ENCODE peak calls at places on chromosomes 13 and 19, in seven cellular contexts. U, I, W, Q, H, R and T are unnamed samples.

GRCh38 chr19:50639121-50640112 is at the start of gene SYT3:
- DNase-seq in U (peak), I (peak), W (peak), Q (no peak), H (peak), R (no peak), T (no peak)

GRCh38 chr19:55114566-55115145 is 2.8 kb downstream of the PPP1R12C start:
- DNase-seq in U (no peak), I (no peak), W (no peak), Q (no peak), H (no peak), R (no peak), T (no peak)

GRCh38 chr13:47897411-47898050 is 103.5 kb downstream of the SUCLA2 start:
- DNase-seq in U (no peak), I (peak), W (no peak), Q (no peak), H (no peak), R (peak), T (no peak)

GRCh38 chr13:108270442-108270841 is 924 bp downstream of the TNFSF13B start:
- DNase-seq in U (no peak), I (no peak), W (no peak), Q (no peak), H (peak), R (no peak), T (no peak)

GRCh38 chr13:111972261-111972780 is 94.6 kb upstream of the SOX1 start:
- DNase-seq in U (no peak), I (no peak), W (no peak), Q (no peak), H (no peak), R (no peak), T (no peak)

GRCh38 chr19:53772943-53773342 is 51.2 kb downstream of the NLRP12 start:
- DNase-seq in U (peak), I (peak), W (peak), Q (peak), H (peak), R (peak), T (no peak)

GRCh38 chr13:110447058-110447511 is 114.4 kb downstream of the RAB20 start:
- DNase-seq in U (no peak), I (no peak), W (no peak), Q (no peak), H (no peak), R (no peak), T (no peak)

GRCh38 chr13:113216165-113217056 is 7.0 kb downstream of the CUL4A start:
- DNase-seq in U (peak), I (peak), W (no peak), Q (no peak), H (peak), R (peak), T (no peak)

GRCh38 chr13:98327326-98328314 is 150.6 kb upstream of the RNF113B start:
- DNase-seq in U (no peak), I (peak), W (no peak), Q (no peak), H (peak), R (no peak), T (no peak)

GRCh38 chr19:28482221-28482620 is 730.7 kb downstream of the UQCRFS1 start:
- DNase-seq in U (no peak), I (peak), W (peak), Q (no peak), H (no peak), R (peak), T (no peak)

GRCh38 chr19:18110833-18111232 is 13.3 kb downstream of the MAST3 start:
- DNase-seq in U (peak), I (no peak), W (peak), Q (no peak), H (no peak), R (no peak), T (no peak)

GRCh38 chr19:43330726-43331434 is 22.6 kb upstream of the CD177 start:
- DNase-seq in U (no peak), I (no peak), W (no peak), Q (no peak), H (no peak), R (no peak), T (no peak)
- H3K27ac ChIP-seq in U (no peak), I (no peak), W (no peak), Q (no peak), H (no peak), R (no peak), T (no peak)

GRCh38 chr19:16573296-16573695 is 1.1 kb upstream of the SLC35E1 start:
- DNase-seq in U (no peak), I (no peak), W (no peak), Q (no peak), H (no peak), R (no peak), T (no peak)
- H3K27ac ChIP-seq in U (peak), I (peak), W (peak), Q (no peak), H (peak), R (peak), T (peak)

DNA sequence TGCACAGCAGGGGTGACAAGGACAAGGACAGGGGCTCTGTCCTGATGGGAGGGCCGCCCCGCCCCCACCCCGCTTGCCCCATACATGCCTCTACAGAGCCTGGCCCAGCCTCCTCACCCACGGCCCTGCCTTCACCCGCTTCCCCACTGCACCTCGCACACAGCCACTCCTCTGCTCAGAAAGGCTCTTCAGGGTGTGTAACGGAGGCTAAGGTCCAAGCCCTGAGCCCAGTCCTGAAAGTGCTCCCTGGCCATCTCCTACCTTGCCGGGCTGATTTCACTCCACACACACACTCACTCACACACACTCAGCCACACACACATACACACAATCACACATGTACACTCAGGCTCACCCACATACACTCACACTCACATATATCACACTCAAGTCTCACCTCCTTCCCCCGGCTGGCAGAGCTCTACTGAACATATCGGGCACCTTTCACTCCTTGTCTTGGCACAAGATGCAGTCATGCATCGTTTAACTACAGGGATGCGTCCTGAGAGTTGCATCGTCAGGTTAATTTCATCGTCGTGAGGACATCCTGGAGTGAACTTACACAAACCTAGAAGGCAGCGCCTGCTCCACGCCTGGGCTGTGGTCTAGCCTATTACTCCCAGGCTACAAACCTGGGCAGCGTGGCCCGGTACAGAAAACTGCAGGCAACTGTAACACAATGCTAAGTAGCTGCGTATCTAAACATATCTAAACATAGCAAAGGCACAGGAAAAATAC is 13.2 kb downstream of the EPS15L1 start:
- DNase-seq in U (no peak), I (no peak), W (no peak), Q (no peak), H (no peak), R (no peak), T (no peak)
- H3K27ac ChIP-seq in U (no peak), I (peak), W (peak), Q (no peak), H (no peak), R (no peak), T (no peak)

DNA sequence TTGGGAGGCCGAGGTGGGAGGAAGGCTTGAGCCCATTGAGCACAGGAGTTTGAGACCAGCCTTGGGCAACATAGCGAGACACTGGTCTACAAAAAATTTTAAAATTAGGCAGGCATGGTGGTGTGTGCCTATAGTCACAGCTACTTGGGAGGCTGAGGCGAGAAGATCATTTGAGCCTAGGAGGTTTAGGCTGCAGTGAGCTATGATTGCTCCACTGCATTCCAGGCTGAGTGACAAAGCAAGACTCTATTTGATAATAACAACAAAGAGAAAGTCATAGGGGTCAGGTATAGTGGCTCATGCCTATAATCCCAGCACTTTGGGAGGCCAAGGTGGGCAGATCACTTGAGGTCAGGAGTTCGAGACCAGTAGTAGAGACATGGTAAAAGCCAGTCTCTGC is 4.6 kb upstream of the SLC44A2 start:
- DNase-seq in U (no peak), I (no peak), W (no peak), Q (no peak), H (no peak), R (no peak), T (no peak)
- H3K27ac ChIP-seq in U (no peak), I (no peak), W (no peak), Q (no peak), H (no peak), R (no peak), T (no peak)